ENCODE peak calls at places on chromosomes 11 and 22, in nine cellular contexts. One of them, this sample, is unnamed.

GRCh38 chr11:75135021-75135650 is 15.8 kb upstream of the SLCO2B1 start:
- DNase-seq in GM12891: no peak
- DNase-seq in activated naive CD4-positive, alpha-beta T cell treated with anti-CD3 and anti-CD28 coated beads, Interleukin-2, amount 10 ng/mL, durations not matched to agents 7 days and 5 days: no peak
- DNase-seq in NCI-H345: no peak
- DNase-seq in HCEC 1CT: no peak
- DNase-seq in DMS79: no peak
- DNase-seq in HTR-8/SVneo: no peak
- DNase-seq in stimulated activated CD4-positive, alpha-beta T cell treated with anti-CD3 and anti-CD28 coated beads, Interleukin-1b, Interleukin-23, amount 100 ng/mL, for 4 hours: no peak
- DNase-seq in DND-41: no peak
- DNase-seq in this sample: no peak

GRCh38 chr22:30637701-30638114 is 2.1 kb downstream of the SLC35E4 start:
- DNase-seq in DND-41: no peak
- DNase-seq in stimulated activated CD4-positive, alpha-beta T cell treated with anti-CD3 and anti-CD28 coated beads, Interleukin-1b, Interleukin-23, amount 100 ng/mL, for 4 hours: no peak
- DNase-seq in DMS79: no peak
- DNase-seq in HCEC 1CT: no peak
- DNase-seq in GM12891: no peak
- DNase-seq in HTR-8/SVneo: no peak
- DNase-seq in NCI-H345: no peak
- DNase-seq in activated naive CD4-positive, alpha-beta T cell treated with anti-CD3 and anti-CD28 coated beads, Interleukin-2, amount 10 ng/mL, durations not matched to agents 7 days and 5 days: no peak
- DNase-seq in this sample: no peak

GRCh38 chr22:39234157-39234793 is 10.5 kb downstream of the PDGFB start:
- DNase-seq in HTR-8/SVneo: no peak
- DNase-seq in GM12891: no peak
- DNase-seq in HCEC 1CT: no peak
- DNase-seq in DND-41: no peak
- DNase-seq in stimulated activated CD4-positive, alpha-beta T cell treated with anti-CD3 and anti-CD28 coated beads, Interleukin-1b, Interleukin-23, amount 100 ng/mL, for 4 hours: no peak
- DNase-seq in NCI-H345: no peak
- DNase-seq in activated naive CD4-positive, alpha-beta T cell treated with anti-CD3 and anti-CD28 coated beads, Interleukin-2, amount 10 ng/mL, durations not matched to agents 7 days and 5 days: no peak
- DNase-seq in DMS79: no peak
- DNase-seq in this sample: no peak

GRCh38 chr11:19345848-19346681 is 105.3 kb upstream of the E2F8 start:
- DNase-seq in GM12891: peak
- DNase-seq in activated naive CD4-positive, alpha-beta T cell treated with anti-CD3 and anti-CD28 coated beads, Interleukin-2, amount 10 ng/mL, durations not matched to agents 7 days and 5 days: no peak
- DNase-seq in HCEC 1CT: peak
- DNase-seq in DMS79: no peak
- DNase-seq in NCI-H345: peak
- DNase-seq in HTR-8/SVneo: no peak
- DNase-seq in DND-41: no peak
- DNase-seq in stimulated activated CD4-positive, alpha-beta T cell treated with anti-CD3 and anti-CD28 coated beads, Interleukin-1b, Interleukin-23, amount 100 ng/mL, for 4 hours: no peak
- DNase-seq in this sample: no peak

GRCh38 chr11:1225386-1226225 is 2.7 kb downstream of the MUC5B start:
- DNase-seq in DMS79: no peak
- DNase-seq in stimulated activated CD4-positive, alpha-beta T cell treated with anti-CD3 and anti-CD28 coated beads, Interleukin-1b, Interleukin-23, amount 100 ng/mL, for 4 hours: no peak
- DNase-seq in activated naive CD4-positive, alpha-beta T cell treated with anti-CD3 and anti-CD28 coated beads, Interleukin-2, amount 10 ng/mL, durations not matched to agents 7 days and 5 days: peak
- DNase-seq in DND-41: no peak
- DNase-seq in HCEC 1CT: no peak
- DNase-seq in NCI-H345: no peak
- DNase-seq in HTR-8/SVneo: no peak
- DNase-seq in GM12891: no peak
- DNase-seq in this sample: no peak

GRCh38 chr22:44755956-44756361 is 3.6 kb downstream of the ARHGAP8 start:
- DNase-seq in stimulated activated CD4-positive, alpha-beta T cell treated with anti-CD3 and anti-CD28 coated beads, Interleukin-1b, Interleukin-23, amount 100 ng/mL, for 4 hours: no peak
- DNase-seq in activated naive CD4-positive, alpha-beta T cell treated with anti-CD3 and anti-CD28 coated beads, Interleukin-2, amount 10 ng/mL, durations not matched to agents 7 days and 5 days: no peak
- DNase-seq in DND-41: no peak
- DNase-seq in HTR-8/SVneo: no peak
- DNase-seq in DMS79: no peak
- DNase-seq in GM12891: no peak
- DNase-seq in NCI-H345: no peak
- DNase-seq in HCEC 1CT: no peak
- DNase-seq in this sample: no peak

GRCh38 chr22:27416553-27417427 is 384.8 kb downstream of the MN1 start:
- DNase-seq in HTR-8/SVneo: peak
- DNase-seq in stimulated activated CD4-positive, alpha-beta T cell treated with anti-CD3 and anti-CD28 coated beads, Interleukin-1b, Interleukin-23, amount 100 ng/mL, for 4 hours: no peak
- DNase-seq in DMS79: peak
- DNase-seq in HCEC 1CT: peak
- DNase-seq in activated naive CD4-positive, alpha-beta T cell treated with anti-CD3 and anti-CD28 coated beads, Interleukin-2, amount 10 ng/mL, durations not matched to agents 7 days and 5 days: no peak
- DNase-seq in GM12891: no peak
- DNase-seq in DND-41: no peak
- DNase-seq in NCI-H345: peak
- DNase-seq in this sample: no peak

GRCh38 chr22:23180301-23180892 is at the start of gene BCR:
- DNase-seq in GM12891: peak
- DNase-seq in DND-41: peak
- DNase-seq in DMS79: no peak
- DNase-seq in NCI-H345: peak
- DNase-seq in activated naive CD4-positive, alpha-beta T cell treated with anti-CD3 and anti-CD28 coated beads, Interleukin-2, amount 10 ng/mL, durations not matched to agents 7 days and 5 days: peak
- DNase-seq in HTR-8/SVneo: peak
- DNase-seq in HCEC 1CT: peak
- DNase-seq in stimulated activated CD4-positive, alpha-beta T cell treated with anti-CD3 and anti-CD28 coated beads, Interleukin-1b, Interleukin-23, amount 100 ng/mL, for 4 hours: peak
- DNase-seq in this sample: no peak

GRCh38 chr22:23847991-23848864 is 9.4 kb upstream of the DERL3 start:
- DNase-seq in activated naive CD4-positive, alpha-beta T cell treated with anti-CD3 and anti-CD28 coated beads, Interleukin-2, amount 10 ng/mL, durations not matched to agents 7 days and 5 days: no peak
- DNase-seq in NCI-H345: no peak
- DNase-seq in DND-41: no peak
- DNase-seq in DMS79: no peak
- DNase-seq in stimulated activated CD4-positive, alpha-beta T cell treated with anti-CD3 and anti-CD28 coated beads, Interleukin-1b, Interleukin-23, amount 100 ng/mL, for 4 hours: no peak
- DNase-seq in GM12891: no peak
- DNase-seq in HTR-8/SVneo: no peak
- DNase-seq in HCEC 1CT: no peak
- DNase-seq in this sample: no peak

GRCh38 chr22:47124946-47125345 is 362.5 kb downstream of the TBC1D22A start:
- DNase-seq in NCI-H345: no peak
- DNase-seq in DND-41: no peak
- DNase-seq in activated naive CD4-positive, alpha-beta T cell treated with anti-CD3 and anti-CD28 coated beads, Interleukin-2, amount 10 ng/mL, durations not matched to agents 7 days and 5 days: no peak
- DNase-seq in DMS79: no peak
- DNase-seq in HCEC 1CT: no peak
- DNase-seq in GM12891: no peak
- DNase-seq in HTR-8/SVneo: no peak
- DNase-seq in stimulated activated CD4-positive, alpha-beta T cell treated with anti-CD3 and anti-CD28 coated beads, Interleukin-1b, Interleukin-23, amount 100 ng/mL, for 4 hours: no peak
- DNase-seq in this sample: no peak

GRCh38 chr11:8910662-8911039 is 338 bp upstream of the AKIP1 start:
- DNase-seq in activated naive CD4-positive, alpha-beta T cell treated with anti-CD3 and anti-CD28 coated beads, Interleukin-2, amount 10 ng/mL, durations not matched to agents 7 days and 5 days: no peak
- DNase-seq in HTR-8/SVneo: no peak
- DNase-seq in NCI-H345: no peak
- DNase-seq in HCEC 1CT: no peak
- DNase-seq in DND-41: no peak
- DNase-seq in stimulated activated CD4-positive, alpha-beta T cell treated with anti-CD3 and anti-CD28 coated beads, Interleukin-1b, Interleukin-23, amount 100 ng/mL, for 4 hours: no peak
- DNase-seq in GM12891: no peak
- DNase-seq in DMS79: no peak
- DNase-seq in this sample: no peak

GRCh38 chr11:127627629-127628462 is 627.3 kb upstream of the KIRREL3 start:
- DNase-seq in NCI-H345: peak
- DNase-seq in HTR-8/SVneo: no peak
- DNase-seq in GM12891: no peak
- DNase-seq in HCEC 1CT: no peak
- DNase-seq in activated naive CD4-positive, alpha-beta T cell treated with anti-CD3 and anti-CD28 coated beads, Interleukin-2, amount 10 ng/mL, durations not matched to agents 7 days and 5 days: no peak
- DNase-seq in DMS79: peak
- DNase-seq in DND-41: no peak
- DNase-seq in stimulated activated CD4-positive, alpha-beta T cell treated with anti-CD3 and anti-CD28 coated beads, Interleukin-1b, Interleukin-23, amount 100 ng/mL, for 4 hours: no peak
- DNase-seq in this sample: no peak

GRCh38 chr11:64915366-64915887 is 1.6 kb downstream of the ATG2A start:
- DNase-seq in NCI-H345: no peak
- DNase-seq in DND-41: no peak
- DNase-seq in HTR-8/SVneo: no peak
- DNase-seq in DMS79: no peak
- DNase-seq in GM12891: no peak
- DNase-seq in activated naive CD4-positive, alpha-beta T cell treated with anti-CD3 and anti-CD28 coated beads, Interleukin-2, amount 10 ng/mL, durations not matched to agents 7 days and 5 days: no peak
- DNase-seq in HCEC 1CT: no peak
- DNase-seq in stimulated activated CD4-positive, alpha-beta T cell treated with anti-CD3 and anti-CD28 coated beads, Interleukin-1b, Interleukin-23, amount 100 ng/mL, for 4 hours: no peak
- DNase-seq in this sample: no peak

GRCh38 chr11:74820763-74821162 is 72.1 kb downstream of the RNF169 start:
- DNase-seq in DMS79: no peak
- DNase-seq in HTR-8/SVneo: peak
- DNase-seq in HCEC 1CT: peak
- DNase-seq in DND-41: no peak
- DNase-seq in activated naive CD4-positive, alpha-beta T cell treated with anti-CD3 and anti-CD28 coated beads, Interleukin-2, amount 10 ng/mL, durations not matched to agents 7 days and 5 days: no peak
- DNase-seq in stimulated activated CD4-positive, alpha-beta T cell treated with anti-CD3 and anti-CD28 coated beads, Interleukin-1b, Interleukin-23, amount 100 ng/mL, for 4 hours: no peak
- DNase-seq in GM12891: no peak
- DNase-seq in NCI-H345: no peak
- DNase-seq in this sample: no peak

GRCh38 chr11:73028621-73029020 is 113.5 kb downstream of the FCHSD2 start:
- DNase-seq in activated naive CD4-positive, alpha-beta T cell treated with anti-CD3 and anti-CD28 coated beads, Interleukin-2, amount 10 ng/mL, durations not matched to agents 7 days and 5 days: no peak
- DNase-seq in HTR-8/SVneo: no peak
- DNase-seq in DMS79: no peak
- DNase-seq in DND-41: no peak
- DNase-seq in NCI-H345: no peak
- DNase-seq in GM12891: no peak
- DNase-seq in HCEC 1CT: no peak
- DNase-seq in stimulated activated CD4-positive, alpha-beta T cell treated with anti-CD3 and anti-CD28 coated beads, Interleukin-1b, Interleukin-23, amount 100 ng/mL, for 4 hours: no peak
- DNase-seq in this sample: peak

GRCh38 chr11:34609850-34610249 is 11.0 kb upstream of the EHF start:
- DNase-seq in HTR-8/SVneo: no peak
- DNase-seq in NCI-H345: no peak
- DNase-seq in GM12891: no peak
- DNase-seq in activated naive CD4-positive, alpha-beta T cell treated with anti-CD3 and anti-CD28 coated beads, Interleukin-2, amount 10 ng/mL, durations not matched to agents 7 days and 5 days: no peak
- DNase-seq in stimulated activated CD4-positive, alpha-beta T cell treated with anti-CD3 and anti-CD28 coated beads, Interleukin-1b, Interleukin-23, amount 100 ng/mL, for 4 hours: no peak
- DNase-seq in DMS79: no peak
- DNase-seq in DND-41: no peak
- DNase-seq in HCEC 1CT: no peak
- DNase-seq in this sample: no peak

GRCh38 chr11:95831198-95831883 is 41.0 kb downstream of the CEP57 start:
- DNase-seq in GM12891: no peak
- DNase-seq in activated naive CD4-positive, alpha-beta T cell treated with anti-CD3 and anti-CD28 coated beads, Interleukin-2, amount 10 ng/mL, durations not matched to agents 7 days and 5 days: no peak
- DNase-seq in HCEC 1CT: peak
- DNase-seq in HTR-8/SVneo: peak
- DNase-seq in stimulated activated CD4-positive, alpha-beta T cell treated with anti-CD3 and anti-CD28 coated beads, Interleukin-1b, Interleukin-23, amount 100 ng/mL, for 4 hours: no peak
- DNase-seq in DMS79: no peak
- DNase-seq in DND-41: no peak
- DNase-seq in NCI-H345: no peak
- DNase-seq in this sample: no peak

GRCh38 chr11:46047520-46047919 is 73.7 kb downstream of the PHF21A start:
- DNase-seq in HTR-8/SVneo: no peak
- DNase-seq in stimulated activated CD4-positive, alpha-beta T cell treated with anti-CD3 and anti-CD28 coated beads, Interleukin-1b, Interleukin-23, amount 100 ng/mL, for 4 hours: no peak
- DNase-seq in NCI-H345: no peak
- DNase-seq in activated naive CD4-positive, alpha-beta T cell treated with anti-CD3 and anti-CD28 coated beads, Interleukin-2, amount 10 ng/mL, durations not matched to agents 7 days and 5 days: no peak
- DNase-seq in DMS79: no peak
- DNase-seq in HCEC 1CT: no peak
- DNase-seq in DND-41: no peak
- DNase-seq in GM12891: no peak
- DNase-seq in this sample: no peak

GRCh38 chr11:60172011-60172410 is 10.9 kb downstream of the MS4A6A start:
- DNase-seq in NCI-H345: no peak
- DNase-seq in activated naive CD4-positive, alpha-beta T cell treated with anti-CD3 and anti-CD28 coated beads, Interleukin-2, amount 10 ng/mL, durations not matched to agents 7 days and 5 days: no peak
- DNase-seq in DND-41: no peak
- DNase-seq in HCEC 1CT: no peak
- DNase-seq in DMS79: no peak
- DNase-seq in GM12891: no peak
- DNase-seq in stimulated activated CD4-positive, alpha-beta T cell treated with anti-CD3 and anti-CD28 coated beads, Interleukin-1b, Interleukin-23, amount 100 ng/mL, for 4 hours: no peak
- DNase-seq in HTR-8/SVneo: no peak
- DNase-seq in this sample: no peak

GRCh38 chr11:64226507-64227051 is 505 bp downstream of the NUDT22 start:
- DNase-seq in activated naive CD4-positive, alpha-beta T cell treated with anti-CD3 and anti-CD28 coated beads, Interleukin-2, amount 10 ng/mL, durations not matched to agents 7 days and 5 days: peak
- DNase-seq in NCI-H345: peak
- DNase-seq in GM12891: no peak
- DNase-seq in stimulated activated CD4-positive, alpha-beta T cell treated with anti-CD3 and anti-CD28 coated beads, Interleukin-1b, Interleukin-23, amount 100 ng/mL, for 4 hours: peak
- DNase-seq in HCEC 1CT: no peak
- DNase-seq in DND-41: peak
- DNase-seq in HTR-8/SVneo: no peak
- DNase-seq in DMS79: peak
- DNase-seq in this sample: peak

This sample was measured in HL-60.